ENCODE peak calls at places on chromosomes 4 and X, in six cellular contexts. D, C, U, W, G and Z are unnamed samples.

GRCh38 chr4:140937866-140938265 is 181.7 kb upstream of the TBC1D9 start:
- DNase-seq in D (no peak), C (no peak), U (no peak), W (peak), G (no peak), Z (no peak)

GRCh38 chrX:71514367-71515038 is 18.4 kb upstream of the OGT start:
- DNase-seq in D (no peak), C (peak), U (no peak), W (no peak), G (no peak), Z (peak)

GRCh38 chr4:98474408-98474844 is 184.0 kb downstream of the TSPAN5 start:
- DNase-seq in D (no peak), C (no peak), U (peak), W (peak), G (no peak), Z (no peak)

GRCh38 chr4:77827343-77827742 is 8.2 kb upstream of the CNOT6L start:
- DNase-seq in D (no peak), C (no peak), U (no peak), W (no peak), G (no peak), Z (no peak)

GRCh38 chr4:38204317-38205060 is 244.3 kb downstream of the PTTG2 start:
- DNase-seq in D (peak), C (no peak), U (no peak), W (no peak), G (no peak), Z (no peak)

GRCh38 chr4:56651071-56651384 is 30.1 kb downstream of the HOPX start:
- DNase-seq in D (no peak), C (no peak), U (no peak), W (no peak), G (no peak), Z (no peak)

GRCh38 chr4:138449938-138450337 is 207.8 kb upstream of the SLC7A11 start:
- DNase-seq in D (no peak), C (no peak), U (no peak), W (peak), G (no peak), Z (no peak)

GRCh38 chr4:173182403-173182802 is 13.8 kb downstream of the GALNT7 start:
- DNase-seq in D (no peak), C (no peak), U (peak), W (peak), G (no peak), Z (no peak)

GRCh38 chr4:81509822-81510221 is 38.1 kb upstream of the RASGEF1B start:
- DNase-seq in D (no peak), C (no peak), U (no peak), W (no peak), G (no peak), Z (no peak)

GRCh38 chr4:6055436-6055835 is 37.2 kb upstream of the C4orf50 start:
- DNase-seq in D (no peak), C (no peak), U (no peak), W (no peak), G (no peak), Z (no peak)

GRCh38 chrX:122439836-122440235 is 744.2 kb upstream of the GRIA3 start:
- DNase-seq in D (no peak), C (no peak), U (no peak), W (no peak), G (no peak), Z (no peak)

GRCh38 chr4:124591646-124592045 is 120.9 kb downstream of the ANKRD50 start:
- DNase-seq in D (no peak), C (no peak), U (no peak), W (no peak), G (no peak), Z (no peak)

GRCh38 chrX:105822138-105823091 is at the start of gene NRK:
- DNase-seq in D (no peak), C (no peak), U (no peak), W (peak), G (peak), Z (no peak)

GRCh38 chr4:145734576-145735329 is 54.8 kb downstream of the C4orf51 start:
- DNase-seq in D (no peak), C (no peak), U (peak), W (peak), G (no peak), Z (no peak)